ENCODE peak calls at places on chromosomes 1 and 21, in five cellular contexts. G, H, B, F and J are unnamed samples.

GRCh38 chr1:94237291-94238226 is at the start of gene ARHGAP29:
- DNase-seq in G (peak; percentile 91), H (peak; percentile 74), B (peak; percentile 40), F (peak; percentile 89), J (peak; percentile 79)

GRCh38 chr1:80218112-80218511 is 1211.6 kb upstream of the ADGRL4 start:
- DNase-seq in G (no peak), H (peak; percentile 20), B (peak; percentile 48), F (no peak), J (peak; percentile 21)

GRCh38 chr21:17610862-17611261 is 1.8 kb downstream of the BTG3 start:
- DNase-seq in G (no peak), H (peak; percentile 13), B (peak; percentile 15), F (no peak), J (no peak)

GRCh38 chr1:53129891-53130597 is 12.4 kb downstream of the SLC1A7 start:
- DNase-seq in G (no peak), H (no peak), B (no peak), F (no peak), J (no peak)

GRCh38 chr1:26234644-26235384 is 814 bp downstream of the CEP85 start:
- DNase-seq in G (no peak), H (peak; percentile 6), B (peak; percentile 31), F (no peak), J (peak; percentile 46)

GRCh38 chr1:22490309-22490708 is 38.7 kb downstream of the ZBTB40 start:
- DNase-seq in G (no peak), H (no peak), B (no peak), F (peak; percentile 67), J (no peak)

GRCh38 chr1:153760440-153760839 is 14.8 kb upstream of the SLC27A3 start:
- DNase-seq in G (no peak), H (no peak), B (no peak), F (no peak), J (no peak)

GRCh38 chr1:200965111-200965510 is 58.4 kb downstream of the KIF21B start:
- DNase-seq in G (no peak), H (no peak), B (no peak), F (no peak), J (no peak)

GRCh38 chr1:13487143-13487868 is 26.5 kb downstream of the LRRC38 start:
- DNase-seq in G (no peak), H (no peak), B (peak; percentile 80), F (no peak), J (no peak)

DNA sequence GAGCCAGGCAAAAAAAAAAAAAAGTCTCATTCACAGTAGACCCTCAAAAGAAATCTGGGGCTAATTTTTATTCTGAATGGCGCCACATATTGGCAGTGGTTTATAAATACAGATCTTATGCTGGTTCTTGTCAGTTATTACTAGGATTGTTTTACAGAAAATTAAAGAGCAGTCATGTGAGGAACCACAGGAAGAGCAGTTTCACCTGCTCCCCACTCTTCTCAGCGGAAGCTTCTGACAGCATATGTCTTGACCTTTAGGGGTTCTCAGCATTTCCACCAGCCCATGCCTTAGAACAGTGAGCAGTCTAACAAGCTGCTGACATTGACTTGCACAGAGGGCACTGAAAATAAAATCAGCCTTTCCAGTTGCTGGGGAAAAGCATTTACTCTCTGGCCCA is 144.4 kb downstream of the SYT2 start:
- DNase-seq in G (no peak), H (no peak), B (peak; percentile 56), F (no peak), J (peak; percentile 49)
- TF ChIP-seq CTCF in G (no peak), H (no peak), B (peak; percentile 66), F (no peak), J (no peak)

GRCh38 chr1:93081716-93082115 is 2.6 kb downstream of the MTF2 start:
- DNase-seq in G (no peak), H (no peak), B (no peak), F (no peak), J (no peak)

GRCh38 chr1:93079685-93080141 is 630 bp downstream of the MTF2 start:
- DNase-seq in G (no peak), H (no peak), B (peak; percentile 51), F (peak; percentile 59), J (peak; percentile 26)

GRCh38 chr1:93082313-93082712 is 3.2 kb downstream of the MTF2 start:
- DNase-seq in G (no peak), H (no peak), B (peak; percentile 33), F (no peak), J (no peak)

GRCh38 chr1:93078935-93079654 is at the start of gene MTF2:
- DNase-seq in G (peak; percentile 95), H (peak; percentile 90), B (peak; percentile 99), F (peak; percentile 98), J (peak; percentile 89)

GRCh38 chr1:93080424-93080823 is 1.3 kb downstream of the MTF2 start:
- DNase-seq in G (no peak), H (peak; percentile 63), B (peak; percentile 86), F (no peak), J (peak; percentile 73)
- TF ChIP-seq CTCF in G (peak; percentile 75), H (peak; percentile 56), B (peak; percentile 84), F (no peak), J (peak; percentile 47)

GRCh38 chr1:62212411-62212810 is 17.8 kb downstream of the L1TD1 start:
- DNase-seq in G (no peak), H (no peak), B (no peak), F (no peak), J (no peak)

GRCh38 chr1:62210960-62211359 is 16.3 kb downstream of the L1TD1 start:
- DNase-seq in G (no peak), H (no peak), B (no peak), F (no peak), J (no peak)

GRCh38 chr1:62208087-62208486 is 13.4 kb downstream of the L1TD1 start:
- DNase-seq in G (no peak), H (no peak), B (no peak), F (no peak), J (no peak)

GRCh38 chr1:62208970-62209369 is 14.3 kb downstream of the L1TD1 start:
- DNase-seq in G (no peak), H (no peak), B (no peak), F (no peak), J (no peak)

DNA sequence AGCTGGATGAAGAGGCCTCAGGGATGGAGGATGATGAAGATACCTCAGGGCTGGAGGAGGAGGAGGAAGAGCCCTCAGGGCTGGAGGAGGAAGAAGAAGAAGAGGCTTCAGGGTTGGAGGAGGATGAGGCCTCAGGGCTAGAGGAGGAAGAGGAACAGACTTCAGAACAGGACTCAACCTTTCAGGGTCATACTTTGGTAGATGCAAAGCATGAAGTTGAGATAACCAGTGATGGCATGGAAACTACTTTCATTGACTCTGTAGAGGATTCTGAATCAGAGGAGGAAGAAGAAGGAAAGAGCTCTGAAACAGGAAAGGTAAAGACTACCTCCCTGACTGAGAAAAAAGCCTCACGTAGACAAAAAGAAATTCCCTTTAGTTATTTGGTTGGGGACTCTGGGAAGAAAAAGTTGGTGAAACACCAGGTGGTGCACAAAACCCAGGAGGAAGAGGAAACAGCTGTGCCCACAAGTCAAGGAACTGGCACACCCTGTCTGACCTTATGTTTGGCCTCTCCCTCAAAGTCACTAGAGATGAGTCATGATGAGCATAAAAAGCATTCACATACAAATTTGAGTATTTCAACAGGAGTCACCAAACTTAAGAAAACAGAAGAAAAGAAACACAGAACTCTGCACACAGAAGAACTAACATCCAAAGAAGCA is 15.4 kb downstream of the L1TD1 start:
- DNase-seq in G (peak; percentile 29), H (no peak), B (no peak), F (no peak), J (no peak)
- TF ChIP-seq CTCF in G (no peak), H (no peak), B (no peak), F (no peak), J (no peak)

DNA sequence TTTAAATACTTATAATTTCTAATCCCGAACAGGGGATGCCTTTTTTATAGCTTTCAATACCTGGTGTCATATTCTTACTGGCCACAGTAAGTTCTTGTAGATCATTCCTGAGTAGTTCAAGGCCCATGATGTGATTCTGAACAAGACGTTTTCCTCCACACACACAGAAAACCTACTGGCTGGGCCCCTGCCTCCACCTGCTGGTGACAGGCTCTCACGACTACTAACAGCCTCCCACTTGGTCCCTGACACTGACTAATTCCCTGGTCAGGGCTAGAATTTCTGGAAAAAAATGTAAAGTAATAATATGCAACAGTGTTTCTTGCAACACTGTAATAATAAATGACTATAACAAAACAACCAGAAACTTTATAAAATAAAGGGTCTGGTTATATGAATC is 50.4 kb upstream of the RIPK4 start:
- DNase-seq in G (peak; percentile 69), H (peak; percentile 44), B (peak; percentile 79), F (peak; percentile 61), J (peak; percentile 75)
- TF ChIP-seq CTCF in G (peak; percentile 81), H (peak; percentile 76), B (peak; percentile 85), F (peak; percentile 81), J (peak; percentile 43)

DNA sequence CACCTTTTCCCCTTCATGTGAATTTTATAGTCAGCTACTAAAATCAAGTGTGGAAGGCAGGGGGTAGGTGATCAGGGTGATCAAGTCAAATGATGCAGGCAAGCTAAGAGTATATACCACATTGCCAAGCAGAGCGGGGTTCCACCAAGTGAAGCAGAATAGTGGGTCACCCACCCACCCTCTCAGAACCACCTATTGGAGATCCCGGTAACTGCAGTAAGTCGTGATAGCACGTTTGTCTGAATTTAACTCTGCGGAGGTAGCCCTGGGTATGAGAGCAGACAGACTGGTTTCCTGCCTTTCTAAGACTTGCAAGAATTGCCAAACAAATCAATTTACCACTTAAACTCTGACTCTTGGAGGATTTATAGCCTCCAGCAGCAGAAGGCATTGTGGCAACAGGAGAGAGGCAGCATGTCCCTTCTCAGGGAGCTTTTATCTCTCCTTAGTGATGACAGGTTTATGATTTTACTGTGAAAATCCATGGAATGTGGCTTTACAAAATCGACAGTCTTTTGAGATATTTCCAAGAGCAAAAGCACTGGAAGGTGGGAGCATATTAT is 287.9 kb upstream of the FMN2 start:
- DNase-seq in G (no peak), H (no peak), B (no peak), F (no peak), J (no peak)
- TF ChIP-seq CTCF in G (no peak), H (no peak), B (no peak), F (no peak), J (no peak)

GRCh38 chr1:27772581-27772931 is 463 bp upstream of the STX12 start:
- DNase-seq in G (no peak), H (no peak), B (peak; percentile 4), F (no peak), J (no peak)
- TF ChIP-seq CTCF in G (no peak), H (no peak), B (no peak), F (no peak), J (no peak)

GRCh38 chr1:177780096-177780700 is 189.7 kb downstream of the SEC16B start:
- DNase-seq in G (no peak), H (peak; percentile 63), B (peak; percentile 16), F (no peak), J (peak; percentile 28)
- TF ChIP-seq CTCF in G (peak; percentile 67), H (peak; percentile 72), B (peak; percentile 69), F (no peak), J (peak; percentile 22)

GRCh38 chr21:44489962-44490361 is 34.7 kb downstream of the LRRC3 start:
- DNase-seq in G (no peak), H (no peak), B (no peak), F (no peak), J (no peak)
- TF ChIP-seq CTCF in G (no peak), H (peak; percentile 29), B (peak; percentile 60), F (peak; percentile 39), J (no peak)